ENCODE peak calls at places on chromosomes 6 and 20, in six cellular contexts. V, B, A, O, U and I are unnamed samples.
A peak's percentile ranks its signal among the peaks of the same experiment; 100 is the strongest.

GRCh38 chr6:126826315-126826714 is 292.2 kb upstream of the RSPO3 start:
- DNase-seq in U (no peak), O (no peak), B (no peak), A (no peak), V (no peak), I (no peak)

GRCh38 chr20:41170386-41171105 is 33.2 kb downstream of the PLCG1 start:
- DNase-seq in O (peak; percentile 32), V (no peak), B (peak; percentile 5), U (no peak), A (no peak), I (no peak)

GRCh38 chr20:12012241-12013222 is 94.8 kb downstream of the BTBD3 start:
- DNase-seq in V (no peak), B (peak; percentile 35), O (no peak), A (peak; percentile 64), U (peak; percentile 51), I (peak; percentile 81)

GRCh38 chr6:63527658-63528514 is 44.4 kb upstream of the LOC128125822 start:
- DNase-seq in A (peak; percentile 94), U (peak; percentile 95), B (peak; percentile 68), V (no peak), O (no peak), I (no peak)

GRCh38 chr6:15962449-15962764 is 166.5 kb upstream of the MYLIP start:
- DNase-seq in O (no peak), V (no peak), B (no peak), A (peak; percentile 47), U (peak; percentile 22), I (no peak)

GRCh38 chr6:167817729-167818128 is 9.0 kb upstream of the AFDN start:
- DNase-seq in U (no peak), O (no peak), A (no peak), V (no peak), B (no peak), I (no peak)

GRCh38 chr6:145836170-145836569 is 21.6 kb upstream of the FBXO30 start:
- DNase-seq in U (no peak), A (no peak), B (no peak), O (no peak), V (no peak), I (no peak)

GRCh38 chr20:31682352-31682751 is 40.3 kb downstream of the BCL2L1 start:
- DNase-seq in B (no peak), V (no peak), A (no peak), O (no peak), U (no peak), I (no peak)

GRCh38 chr6:125144822-125145221 is 8.8 kb upstream of the TPD52L1 start:
- DNase-seq in A (no peak), V (no peak), B (no peak), U (no peak), O (no peak), I (no peak)

GRCh38 chr6:151493495-151494234 is at the start of gene CCDC170:
- DNase-seq in A (no peak), V (no peak), U (no peak), O (peak; percentile 89), B (no peak), I (no peak)

GRCh38 chr6:42781546-42781810 is 374 bp upstream of the BICRAL start:
- DNase-seq in B (no peak), V (peak; percentile 34), A (no peak), U (no peak), O (no peak), I (peak; percentile 53)

GRCh38 chr6:45728674-45729073 is 287.0 kb downstream of the CLIC5 start:
- DNase-seq in O (no peak), V (no peak), A (peak; percentile 17), U (no peak), B (no peak), I (no peak)

GRCh38 chr6:87702589-87702945 is 534 bp upstream of the AKIRIN2 start:
- DNase-seq in O (no peak), V (no peak), B (no peak), U (peak; percentile 58), A (peak; percentile 51), I (no peak)

GRCh38 chr6:45838486-45838885 is 177.2 kb downstream of the CLIC5 start:
- DNase-seq in A (no peak), U (no peak), B (no peak), O (no peak), V (no peak), I (no peak)

GRCh38 chr6:130202782-130203181 is 20.0 kb downstream of the SAMD3 start:
- DNase-seq in O (no peak), V (no peak), A (no peak), B (peak; percentile 16), U (no peak), I (no peak)

GRCh38 chr6:14211596-14211961 is 94.0 kb downstream of the CD83 start:
- DNase-seq in A (no peak), B (peak; percentile 53), V (no peak), O (peak; percentile 78), U (no peak), I (no peak)

GRCh38 chr6:117448732-117449131 is 23.0 kb upstream of the ROS1 start:
- DNase-seq in O (no peak), U (peak; percentile 93), A (peak; percentile 83), V (no peak), B (no peak), I (no peak)

GRCh38 chr20:44033344-44033743 is 118.7 kb downstream of the TOX2 start:
- DNase-seq in V (no peak), O (no peak), U (no peak), B (no peak), A (no peak), I (no peak)

GRCh38 chr6:50661636-50662035 is 51.7 kb upstream of the TFAP2D start:
- DNase-seq in B (no peak), V (no peak), O (no peak), A (no peak), U (no peak), I (no peak)

GRCh38 chr20:17570347-17571152 is 675 bp downstream of the DSTN start:
- DNase-seq in V (peak; percentile 35), U (no peak), O (peak; percentile 86), A (peak; percentile 34), B (peak; percentile 75), I (no peak)

GRCh38 chr6:65110031-65110430 is 597.0 kb downstream of the EYS start:
- DNase-seq in V (no peak), O (no peak), B (no peak), U (no peak), A (peak; percentile 20), I (no peak)

GRCh38 chr6:36769676-36770499 is 69.4 kb downstream of the CPNE5 start:
- DNase-seq in U (peak; percentile 84), A (no peak), O (no peak), V (peak; percentile 25), B (no peak), I (peak; percentile 26)

GRCh38 chr20:62064788-62065668 is 653 bp downstream of the TAF4 start:
- DNase-seq in A (peak; percentile 42), O (no peak), V (no peak), U (no peak), B (peak; percentile 27), I (no peak)

GRCh38 chr20:58043122-58043865 is 185.2 kb downstream of the ANKRD60 start:
- DNase-seq in O (peak; percentile 31), U (no peak), V (no peak), A (no peak), B (no peak), I (no peak)